ENCODE peak calls at places on chromosomes 11 and 22, in eight cellular contexts. U, H, Y, L, K, W, C and G are unnamed samples.

GRCh38 chr11:68825603-68826002 is 16.1 kb downstream of the CPT1A start:
- DNase-seq in U (peak), H (no peak), Y (peak), L (no peak), K (no peak), W (peak), C (no peak), G (no peak)

GRCh38 chr11:112255075-112255739 is 5.5 kb downstream of the PLET1 start:
- DNase-seq in U (no peak), H (no peak), Y (no peak), L (peak), K (peak), W (peak), C (no peak), G (no peak)

GRCh38 chr11:16791494-16791961 is 53.1 kb downstream of the C11orf58 start:
- DNase-seq in U (no peak), H (no peak), Y (no peak), L (peak), K (peak), W (peak), C (peak), G (no peak)

GRCh38 chr11:19460718-19461405 is 220.1 kb upstream of the E2F8 start:
- DNase-seq in U (no peak), H (no peak), Y (peak), L (no peak), K (no peak), W (no peak), C (no peak), G (no peak)

GRCh38 chr11:30210357-30210756 is 20.5 kb upstream of the FSHB start:
- DNase-seq in U (no peak), H (no peak), Y (no peak), L (peak), K (no peak), W (no peak), C (no peak), G (no peak)

GRCh38 chr11:78202733-78203167 is 14.0 kb downstream of the USP35 start:
- DNase-seq in U (no peak), H (no peak), Y (no peak), L (no peak), K (no peak), W (peak), C (no peak), G (no peak)

GRCh38 chr11:95338430-95338991 is 107.5 kb upstream of the SESN3 start:
- DNase-seq in U (peak), H (no peak), Y (peak), L (no peak), K (peak), W (no peak), C (peak), G (peak)

GRCh38 chr11:131099746-131100145 is 183.5 kb upstream of the SNX19 start:
- DNase-seq in U (no peak), H (no peak), Y (no peak), L (no peak), K (no peak), W (no peak), C (no peak), G (no peak)

GRCh38 chr22:42680648-42681047 is 31.5 kb upstream of the CYB5R3 start:
- DNase-seq in U (no peak), H (no peak), Y (no peak), L (peak), K (peak), W (peak), C (no peak), G (no peak)

GRCh38 chr11:13942908-13943505 is 19.5 kb upstream of the SPON1 start:
- DNase-seq in U (no peak), H (no peak), Y (no peak), L (peak), K (no peak), W (no peak), C (no peak), G (no peak)

GRCh38 chr22:41672780-41673509 is 15.7 kb downstream of the SNU13 start:
- DNase-seq in U (no peak), H (no peak), Y (no peak), L (no peak), K (no peak), W (no peak), C (no peak), G (no peak)

GRCh38 chr11:102623998-102624397 is 1.1 kb downstream of the MMP20 start:
- DNase-seq in U (no peak), H (no peak), Y (no peak), L (no peak), K (no peak), W (no peak), C (no peak), G (no peak)

GRCh38 chr11:131471976-131472375 is 101.6 kb downstream of the NTM start:
- DNase-seq in U (no peak), H (no peak), Y (no peak), L (no peak), K (no peak), W (no peak), C (no peak), G (no peak)

GRCh38 chr11:110613526-110613925 is 98.7 kb downstream of the ARHGAP20 start:
- DNase-seq in U (no peak), H (no peak), Y (no peak), L (no peak), K (no peak), W (no peak), C (no peak), G (no peak)

GRCh38 chr22:31235076-31235475 is 23.0 kb downstream of the LIMK2 start:
- DNase-seq in U (no peak), H (no peak), Y (no peak), L (no peak), K (no peak), W (no peak), C (no peak), G (no peak)

GRCh38 chr11:123305601-123306000 is 110.6 kb upstream of the CLMP start:
- DNase-seq in U (no peak), H (no peak), Y (no peak), L (no peak), K (no peak), W (no peak), C (no peak), G (no peak)

GRCh38 chr22:31091106-31091975 is 10.2 kb downstream of the SMTN start:
- DNase-seq in U (no peak), H (no peak), Y (peak), L (no peak), K (no peak), W (no peak), C (no peak), G (no peak)

GRCh38 chr11:61599968-61600710 is 19.3 kb upstream of the SYT7 start:
- DNase-seq in U (no peak), H (no peak), Y (no peak), L (no peak), K (no peak), W (no peak), C (no peak), G (no peak)

GRCh38 chr11:83572521-83572920 is 286.4 kb upstream of the CCDC90B start:
- DNase-seq in U (no peak), H (no peak), Y (no peak), L (no peak), K (no peak), W (no peak), C (no peak), G (no peak)

GRCh38 chr11:65796726-65797601 is 10.1 kb downstream of the OVOL1 start:
- DNase-seq in U (peak), H (no peak), Y (no peak), L (no peak), K (no peak), W (no peak), C (no peak), G (no peak)

GRCh38 chr22:43828711-43829447 is 16.8 kb upstream of the EFCAB6 start:
- DNase-seq in U (peak), H (no peak), Y (no peak), L (no peak), K (no peak), W (peak), C (no peak), G (no peak)

GRCh38 chr11:96016978-96017502 is 93.1 kb upstream of the MTMR2 start:
- DNase-seq in U (no peak), H (no peak), Y (no peak), L (no peak), K (no peak), W (no peak), C (no peak), G (no peak)

GRCh38 chr11:106989056-106989455 is 29.2 kb downstream of the GUCY1A2 start:
- DNase-seq in U (no peak), H (no peak), Y (no peak), L (no peak), K (no peak), W (no peak), C (no peak), G (no peak)

GRCh38 chr11:131609921-131610320 is 239.5 kb downstream of the NTM start:
- DNase-seq in U (no peak), H (no peak), Y (no peak), L (no peak), K (no peak), W (no peak), C (no peak), G (no peak)

GRCh38 chr11:95888439-95888838 is 35.5 kb downstream of the MTMR2 start:
- DNase-seq in U (no peak), H (no peak), Y (no peak), L (no peak), K (no peak), W (no peak), C (no peak), G (no peak)

GRCh38 chr22:27438271-27438980 is 363.1 kb downstream of the MN1 start:
- DNase-seq in U (no peak), H (no peak), Y (no peak), L (no peak), K (no peak), W (peak), C (no peak), G (no peak)

GRCh38 chr11:86940122-86940777 is 14.9 kb downstream of the FZD4 start:
- DNase-seq in U (peak), H (no peak), Y (peak), L (no peak), K (peak), W (no peak), C (peak), G (no peak)

GRCh38 chr11:117473692-117474091 is 146.0 kb downstream of the CEP164 start:
- DNase-seq in U (no peak), H (no peak), Y (no peak), L (peak), K (no peak), W (no peak), C (no peak), G (no peak)

GRCh38 chr11:106398396-106399074 is 321.1 kb downstream of the AASDHPPT start:
- DNase-seq in U (no peak), H (no peak), Y (no peak), L (no peak), K (no peak), W (no peak), C (no peak), G (no peak)

GRCh38 chr11:76793834-76794291 is 10.7 kb downstream of the TSKU start:
- DNase-seq in U (no peak), H (no peak), Y (no peak), L (no peak), K (no peak), W (no peak), C (peak), G (no peak)

GRCh38 chr11:63970902-63971301 is 3.5 kb upstream of the COX8A start:
- DNase-seq in U (no peak), H (no peak), Y (no peak), L (no peak), K (no peak), W (peak), C (no peak), G (no peak)

GRCh38 chr11:78292109-78292803 is 103.5 kb downstream of the USP35 start:
- DNase-seq in U (no peak), H (no peak), Y (no peak), L (no peak), K (no peak), W (peak), C (no peak), G (no peak)

GRCh38 chr22:44068422-44069191 is 44.5 kb downstream of the PARVB start:
- DNase-seq in U (no peak), H (no peak), Y (peak), L (no peak), K (no peak), W (peak), C (peak), G (no peak)

GRCh38 chr11:82936261-82936660 is 34.7 kb downstream of the DDIAS start:
- DNase-seq in U (no peak), H (no peak), Y (no peak), L (no peak), K (no peak), W (no peak), C (no peak), G (no peak)

GRCh38 chr11:68880851-68881250 is 22.8 kb downstream of the MRPL21 start:
- DNase-seq in U (no peak), H (no peak), Y (no peak), L (no peak), K (no peak), W (no peak), C (no peak), G (no peak)

GRCh38 chr11:74090701-74091100 is 80.1 kb downstream of the C2CD3 start:
- DNase-seq in U (no peak), H (no peak), Y (no peak), L (no peak), K (peak), W (peak), C (no peak), G (no peak)

GRCh38 chr11:74097838-74098237 is 73.0 kb downstream of the C2CD3 start:
- DNase-seq in U (no peak), H (no peak), Y (no peak), L (no peak), K (no peak), W (no peak), C (no peak), G (no peak)

GRCh38 chr11:74091549-74091948 is 79.3 kb downstream of the C2CD3 start:
- DNase-seq in U (no peak), H (no peak), Y (no peak), L (no peak), K (no peak), W (no peak), C (no peak), G (no peak)

GRCh38 chr11:74092425-74092824 is 78.4 kb downstream of the C2CD3 start:
- DNase-seq in U (no peak), H (no peak), Y (no peak), L (no peak), K (no peak), W (no peak), C (no peak), G (no peak)

DNA sequence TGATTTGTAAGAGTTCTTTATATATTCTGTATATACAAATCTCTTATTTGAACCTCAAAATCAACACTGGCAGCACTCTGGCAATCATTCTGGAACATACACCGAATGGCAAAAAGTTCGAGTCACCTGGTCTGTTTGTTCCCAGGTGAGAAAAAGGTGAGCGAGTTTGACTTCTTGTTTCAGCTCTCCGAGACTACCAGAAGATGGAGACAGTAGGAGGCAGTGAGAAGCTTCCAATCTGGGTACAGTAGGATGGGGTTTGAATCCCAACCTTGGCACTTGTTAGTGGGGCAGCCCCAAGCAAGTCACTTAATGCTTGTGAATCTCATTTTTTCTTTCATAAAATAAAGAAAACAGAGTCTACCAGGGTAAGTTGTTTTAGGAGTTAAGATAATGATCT is 76.4 kb downstream of the C2CD3 start:
- DNase-seq in U (no peak), H (no peak), Y (no peak), L (no peak), K (no peak), W (no peak), C (no peak), G (no peak)
- TF ChIP-seq CTCF in U (no peak), H (no peak), Y (no peak), L (no peak), K (no peak), W (no peak), C (no peak), G (no peak)

GRCh38 chr22:46815132-46815531 is 52.7 kb downstream of the TBC1D22A start:
- DNase-seq in U (no peak), H (no peak), Y (peak), L (no peak), K (no peak), W (no peak), C (peak), G (no peak)

GRCh38 chr22:46815559-46815895 is 53.1 kb downstream of the TBC1D22A start:
- DNase-seq in U (no peak), H (no peak), Y (no peak), L (no peak), K (no peak), W (no peak), C (peak), G (no peak)

GRCh38 chr22:46813816-46814597 is 51.6 kb downstream of the TBC1D22A start:
- DNase-seq in U (no peak), H (no peak), Y (no peak), L (no peak), K (no peak), W (no peak), C (peak), G (no peak)

GRCh38 chr22:46812786-46813185 is 50.3 kb downstream of the TBC1D22A start:
- DNase-seq in U (no peak), H (no peak), Y (no peak), L (no peak), K (no peak), W (no peak), C (no peak), G (no peak)

GRCh38 chr22:46815896-46816721 is 53.7 kb downstream of the TBC1D22A start:
- DNase-seq in U (no peak), H (no peak), Y (no peak), L (no peak), K (no peak), W (peak), C (peak), G (no peak)
- TF ChIP-seq CTCF in U (no peak), H (no peak), Y (no peak), L (no peak), K (no peak), W (no peak), C (no peak), G (no peak)

GRCh38 chr22:20156611-20157415 is 6.0 kb upstream of the CCDC188 start:
- DNase-seq in U (peak), H (peak), Y (peak), L (peak), K (peak), W (peak), C (peak), G (peak)

GRCh38 chr22:20159088-20159487 is 8.2 kb upstream of the CCDC188 start:
- DNase-seq in U (peak), H (no peak), Y (no peak), L (no peak), K (no peak), W (peak), C (no peak), G (no peak)

GRCh38 chr22:20157416-20158183 is 6.7 kb upstream of the CCDC188 start:
- DNase-seq in U (no peak), H (no peak), Y (no peak), L (no peak), K (no peak), W (no peak), C (no peak), G (no peak)

GRCh38 chr22:20158366-20159036 is 7.6 kb upstream of the CCDC188 start:
- DNase-seq in U (no peak), H (no peak), Y (no peak), L (no peak), K (no peak), W (peak), C (no peak), G (no peak)

GRCh38 chr22:20160041-20160440 is 9.2 kb upstream of the CCDC188 start:
- DNase-seq in U (no peak), H (no peak), Y (no peak), L (no peak), K (no peak), W (no peak), C (no peak), G (no peak)
- TF ChIP-seq CTCF in U (no peak), H (no peak), Y (no peak), L (no peak), K (no peak), W (no peak), C (no peak), G (no peak)

DNA sequence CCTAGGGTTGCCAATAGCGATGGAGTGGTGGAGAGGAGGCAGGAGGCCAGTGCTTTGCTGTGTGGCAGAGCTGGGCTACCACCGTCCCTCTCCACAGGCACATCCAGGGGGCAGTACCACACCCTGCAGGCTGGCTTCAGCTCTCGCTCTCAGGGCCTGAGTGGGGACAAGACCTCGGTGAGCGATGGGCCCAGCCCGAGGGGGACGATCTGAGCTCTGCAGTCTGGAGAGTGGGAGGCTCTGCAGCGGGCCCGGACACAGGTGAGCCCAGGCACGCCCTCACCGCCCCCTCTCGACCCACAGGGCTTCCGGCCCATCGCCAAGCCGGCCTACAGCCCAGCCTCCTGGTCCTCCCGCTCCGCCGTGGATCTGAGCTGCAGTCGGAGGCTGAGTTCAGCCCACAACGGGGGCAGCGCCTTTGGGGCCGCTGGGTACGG is 2.5 kb downstream of the PKP3 start:
- DNase-seq in U (no peak), H (no peak), Y (no peak), L (peak), K (no peak), W (no peak), C (no peak), G (no peak)
- TF ChIP-seq CTCF in U (peak), H (no peak), Y (no peak), L (peak), K (peak), W (no peak), C (no peak), G (no peak)

GRCh38 chr11:3137486-3138177 is 27.5 kb downstream of the OSBPL5 start:
- DNase-seq in U (no peak), H (no peak), Y (no peak), L (no peak), K (no peak), W (peak), C (no peak), G (peak)

GRCh38 chr11:3139481-3140290 is 25.4 kb downstream of the OSBPL5 start:
- DNase-seq in U (no peak), H (no peak), Y (no peak), L (no peak), K (no peak), W (peak), C (no peak), G (no peak)

GRCh38 chr11:3139086-3139440 is 26.0 kb downstream of the OSBPL5 start:
- DNase-seq in U (no peak), H (no peak), Y (no peak), L (no peak), K (no peak), W (no peak), C (no peak), G (no peak)

GRCh38 chr11:3136542-3137455 is 28.3 kb downstream of the OSBPL5 start:
- DNase-seq in U (no peak), H (no peak), Y (no peak), L (no peak), K (no peak), W (peak), C (no peak), G (peak)

GRCh38 chr11:3138178-3139085 is 26.7 kb downstream of the OSBPL5 start:
- DNase-seq in U (no peak), H (no peak), Y (no peak), L (no peak), K (no peak), W (peak), C (no peak), G (no peak)
- TF ChIP-seq CTCF in U (no peak), H (no peak), Y (no peak), L (no peak), K (no peak), W (no peak), C (no peak), G (no peak)

DNA sequence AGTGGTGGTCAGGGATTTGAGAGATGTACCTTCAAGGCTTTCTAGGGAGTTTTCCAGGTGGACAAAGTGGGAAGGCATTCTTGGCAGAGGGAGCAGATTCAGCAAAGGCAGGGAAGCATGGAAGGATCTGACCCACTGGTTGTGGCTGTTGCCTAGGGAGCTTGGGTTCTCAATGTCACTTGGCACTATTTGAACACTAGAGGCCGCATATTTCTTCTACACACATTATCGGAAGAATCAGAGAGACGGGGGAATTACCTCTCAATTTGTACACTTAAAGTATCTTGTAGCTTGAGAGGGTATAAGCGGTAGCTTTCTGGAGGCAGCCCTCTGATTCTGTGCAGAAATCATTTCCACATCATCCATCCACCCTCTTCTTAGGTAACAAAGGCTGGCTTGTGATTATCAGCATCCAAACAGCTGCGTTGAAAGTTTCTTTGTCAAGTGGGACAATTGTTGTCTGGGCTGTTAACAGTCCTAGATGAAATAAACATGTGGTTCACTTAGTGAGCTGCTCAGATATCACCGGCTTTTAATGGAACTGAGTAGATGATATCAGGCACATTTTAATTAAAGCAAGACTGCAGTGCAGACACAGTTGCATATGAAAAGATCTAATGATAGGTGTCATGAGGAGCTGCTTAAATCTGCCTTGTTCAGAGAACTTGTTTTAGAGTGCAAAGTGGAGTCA is 2.6 kb downstream of the NELL1 start:
- DNase-seq in U (peak), H (no peak), Y (no peak), L (no peak), K (no peak), W (peak), C (no peak), G (no peak)
- TF ChIP-seq CTCF in U (peak), H (peak), Y (no peak), L (no peak), K (peak), W (peak), C (no peak), G (no peak)

GRCh38 chr11:46134540-46134939 is 13.3 kb upstream of the PHF21A start:
- DNase-seq in U (no peak), H (no peak), Y (no peak), L (no peak), K (no peak), W (no peak), C (no peak), G (no peak)
- TF ChIP-seq CTCF in U (no peak), H (no peak), Y (no peak), L (no peak), K (no peak), W (no peak), C (no peak), G (no peak)